ENCODE peak calls at places on chromosome 1, in seven cellular contexts. E, R, T, W, H, Q and Z are unnamed samples.
A peak's percentile ranks its signal among the peaks of the same experiment; 100 is the strongest.

GRCh38 chr1:6519491-6519934 is 28.0 kb upstream of the PLEKHG5 start:
- DNase-seq in R (no peak), T (no peak), H (no peak), W (no peak), Q (no peak), E (no peak), Z (no peak)

GRCh38 chr1:185632659-185633428 is 101.3 kb upstream of the HMCN1 start:
- DNase-seq in T (no peak), W (no peak), R (no peak), Q (no peak), H (no peak), E (peak; percentile 14), Z (peak; percentile 59)

GRCh38 chr1:178874966-178875365 is 4.1 kb upstream of the ANGPTL1 start:
- DNase-seq in Q (no peak), R (no peak), H (no peak), T (no peak), E (peak; percentile 68), W (no peak), Z (no peak)

GRCh38 chr1:55870076-55870475 is 654.9 kb upstream of the USP24 start:
- DNase-seq in T (no peak), W (no peak), H (no peak), E (no peak), Q (no peak), R (no peak), Z (peak; percentile 88)

GRCh38 chr1:19811206-19811851 is 3.8 kb downstream of the RNF186 start:
- DNase-seq in H (no peak), W (peak; percentile 62), T (no peak), R (peak; percentile 48), Q (peak; percentile 64), E (peak; percentile 48), Z (peak; percentile 65)

GRCh38 chr1:209156991-209157390 is 426.5 kb upstream of the CAMK1G start:
- DNase-seq in T (no peak), W (no peak), H (no peak), Q (no peak), R (no peak), E (no peak), Z (no peak)

GRCh38 chr1:96834986-96835385 is 113.4 kb downstream of the PTBP2 start:
- DNase-seq in E (no peak), T (no peak), H (no peak), R (no peak), W (no peak), Q (no peak), Z (no peak)

GRCh38 chr1:8858112-8858668 is 20.3 kb downstream of the ENO1 start:
- DNase-seq in H (no peak), T (peak; percentile 78), W (no peak), R (no peak), E (peak; percentile 85), Q (no peak), Z (peak; percentile 81)

GRCh38 chr1:227532019-227532619 is 31.2 kb upstream of the ZNF678 start:
- DNase-seq in W (no peak), H (no peak), R (no peak), Q (no peak), E (no peak), T (peak; percentile 50), Z (no peak)

GRCh38 chr1:226123212-226123560 is 60.7 kb downstream of the H3-3A start:
- DNase-seq in E (no peak), W (no peak), R (no peak), T (no peak), H (peak; percentile 56), Q (no peak), Z (no peak)

GRCh38 chr1:57982852-57983251 is 559.0 kb upstream of the DAB1 start:
- DNase-seq in Q (no peak), E (no peak), H (no peak), T (no peak), R (no peak), W (no peak), Z (no peak)

GRCh38 chr1:205672395-205672889 is 7.9 kb downstream of the SLC45A3 start:
- DNase-seq in Q (no peak), E (no peak), H (no peak), T (no peak), W (no peak), R (no peak), Z (no peak)
- TF ChIP-seq CTCF in Q (no peak), E (no peak), H (no peak), T (peak; percentile 61), W (no peak), R (no peak), Z (no peak)

GRCh38 chr1:183580281-183580682 is 10.0 kb downstream of the NCF2 start:
- DNase-seq in W (no peak), H (no peak), E (peak; percentile 22), Q (no peak), T (peak; percentile 43), R (peak; percentile 46), Z (peak; percentile 31)
- TF ChIP-seq CTCF in W (no peak), H (no peak), E (no peak), Q (no peak), T (peak; percentile 43), R (peak; percentile 60), Z (peak; percentile 26)

GRCh38 chr1:28552482-28553228 is at the start of gene TRNAU1AP:
- DNase-seq in R (peak; percentile 92), H (peak; percentile 97), W (peak; percentile 96), E (peak; percentile 95), T (peak; percentile 82), Q (peak; percentile 97), Z (peak; percentile 93)
- TF ChIP-seq CTCF in R (peak; percentile 2), H (no peak), W (no peak), E (no peak), T (no peak), Q (no peak), Z (no peak)

GRCh38 chr1:25804244-25804963 is 4.4 kb downstream of the SELENON start:
- DNase-seq in T (no peak), Q (no peak), R (no peak), H (no peak), W (no peak), E (no peak), Z (peak; percentile 76)
- TF ChIP-seq CTCF in T (no peak), Q (no peak), R (peak; percentile 1), H (no peak), W (no peak), E (no peak), Z (no peak)

GRCh38 chr1:235113183-235113917 is 15.3 kb downstream of the TOMM20 start:
- DNase-seq in T (no peak), R (no peak), W (no peak), Q (no peak), E (no peak), H (no peak), Z (no peak)

GRCh38 chr1:235108185-235108593 is 20.4 kb downstream of the TOMM20 start:
- DNase-seq in W (no peak), E (no peak), H (no peak), Q (no peak), T (no peak), R (no peak), Z (no peak)

GRCh38 chr1:235108876-235109275 is 19.8 kb downstream of the TOMM20 start:
- DNase-seq in Q (no peak), R (no peak), E (no peak), W (no peak), T (no peak), H (no peak), Z (no peak)

GRCh38 chr1:235112297-235113182 is 16.1 kb downstream of the TOMM20 start:
- DNase-seq in H (no peak), R (no peak), W (no peak), E (no peak), T (no peak), Q (no peak), Z (no peak)

GRCh38 chr1:235111107-235111506 is 17.5 kb downstream of the TOMM20 start:
- DNase-seq in W (no peak), T (no peak), R (no peak), H (no peak), Q (no peak), E (no peak), Z (no peak)
- TF ChIP-seq CTCF in W (no peak), T (no peak), R (no peak), H (no peak), Q (no peak), E (no peak), Z (no peak)

DNA sequence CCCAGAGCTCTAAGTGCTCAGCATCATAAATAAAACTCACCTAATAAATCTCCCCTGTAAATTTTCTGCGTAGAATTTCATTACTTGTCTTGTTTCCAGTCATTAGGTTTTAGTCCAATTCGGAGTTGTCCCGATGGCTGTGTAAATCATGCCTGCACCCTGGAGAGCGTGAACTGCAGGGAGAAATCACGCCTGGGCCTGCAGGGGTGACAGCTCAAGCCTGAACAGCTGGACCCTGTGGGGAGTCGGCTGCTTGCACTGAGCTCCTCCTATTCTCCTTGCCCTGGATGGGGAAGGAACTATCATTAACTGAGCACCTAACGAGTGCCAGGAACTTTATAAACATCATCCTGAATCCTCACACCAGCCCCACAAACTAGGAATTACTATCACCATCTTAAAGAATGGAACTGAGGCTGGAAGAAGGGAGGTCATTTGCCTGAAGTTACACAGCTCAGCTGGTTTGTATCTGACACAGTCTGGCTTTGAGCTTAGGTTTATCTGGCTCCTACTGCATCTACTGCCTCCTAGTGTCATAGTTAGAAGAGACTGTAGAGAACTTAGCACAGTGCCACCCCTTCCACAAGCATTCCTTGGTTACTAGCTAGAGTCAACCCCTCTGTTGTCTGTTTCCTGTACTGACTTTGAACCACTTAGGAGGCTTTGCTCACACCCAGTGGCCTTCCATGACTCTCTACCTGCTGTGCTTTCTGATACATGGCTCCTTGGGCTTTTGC is 25.1 kb upstream of the POU3F1 start:
- DNase-seq in W (no peak), R (no peak), Q (no peak), E (peak; percentile 44), T (no peak), H (no peak), Z (peak; percentile 57)
- TF ChIP-seq CTCF in W (no peak), R (peak; percentile 51), Q (no peak), E (peak; percentile 52), T (peak; percentile 50), H (no peak), Z (peak; percentile 62)

GRCh38 chr1:77347646-77348045 is 65.8 kb downstream of the AK5 start:
- DNase-seq in H (no peak), W (no peak), Q (no peak), E (peak; percentile 91), T (no peak), R (no peak), Z (peak; percentile 96)
- TF ChIP-seq CTCF in H (no peak), W (no peak), Q (no peak), E (no peak), T (no peak), R (no peak), Z (no peak)

GRCh38 chr1:237901284-237901870 is 10.7 kb upstream of the ZP4 start:
- DNase-seq in R (peak; percentile 58), T (no peak), H (no peak), W (no peak), Q (no peak), E (no peak), Z (peak; percentile 34)
- TF ChIP-seq CTCF in R (peak; percentile 93), T (peak; percentile 66), H (no peak), W (no peak), Q (peak; percentile 68), E (peak; percentile 27), Z (peak; percentile 52)

DNA sequence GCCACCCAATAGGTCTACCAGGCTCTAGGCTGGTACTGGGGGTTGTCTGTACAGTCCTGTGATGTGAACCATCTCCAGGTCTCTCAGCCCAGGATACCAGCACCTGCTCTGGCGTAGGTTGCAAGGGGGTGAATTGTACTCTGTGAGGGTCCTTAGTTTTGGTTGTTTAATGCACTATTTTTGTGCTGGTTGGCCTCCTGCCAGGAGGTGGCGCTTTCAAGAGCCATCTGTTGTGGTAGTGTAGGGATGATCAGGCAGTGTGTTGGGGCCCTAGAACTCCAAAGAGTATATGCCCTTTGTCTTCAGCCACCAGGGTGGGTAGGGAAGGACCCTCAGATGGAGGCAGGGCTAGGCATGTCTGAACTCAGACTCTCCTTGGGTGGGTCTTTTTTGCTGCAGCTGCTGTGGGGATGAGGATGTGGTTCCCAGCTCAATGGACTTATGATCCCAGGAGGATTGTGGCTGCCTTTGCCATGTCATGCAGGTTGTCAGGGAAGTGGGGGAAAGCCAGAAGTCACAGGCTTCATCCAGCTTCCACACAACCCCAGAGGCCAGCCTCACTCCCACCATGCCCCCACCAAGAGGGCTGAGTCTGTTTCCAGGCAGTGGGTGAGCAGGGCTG is 301.8 kb upstream of the CHRM3 start:
- DNase-seq in T (no peak), R (no peak), H (no peak), E (no peak), Q (no peak), W (no peak), Z (no peak)
- TF ChIP-seq CTCF in T (no peak), R (peak; percentile 13), H (no peak), E (no peak), Q (no peak), W (no peak), Z (no peak)